ENCODE peak calls at places on chromosomes 6 and 20, in four cellular contexts. H, Q, A and X are unnamed samples.

GRCh38 chr20:63102720-63103375 is 96.1 kb upstream of the BHLHE23 start:
- DNase-seq in A (peak; percentile 69), H (peak; percentile 38), Q (no peak), X (peak; percentile 47)

GRCh38 chr6:158026054-158026900 is 44.6 kb downstream of the SYNJ2 start:
- DNase-seq in A (peak; percentile 99), H (peak; percentile 87), Q (peak; percentile 88), X (peak; percentile 59)

GRCh38 chr20:32839227-32839981 is 19.3 kb upstream of the EFCAB8 start:
- DNase-seq in H (no peak), A (no peak), Q (no peak), X (no peak)

GRCh38 chr6:159933077-159933476 is 35.8 kb upstream of the IGF2R start:
- DNase-seq in A (no peak), Q (no peak), H (no peak), X (no peak)

GRCh38 chr6:160260283-160261119 is 1.9 kb upstream of the SLC22A2 start:
- DNase-seq in A (no peak), Q (no peak), H (no peak), X (no peak)

GRCh38 chr20:1618479-1618878 is 1.3 kb downstream of the SIRPB1 start:
- DNase-seq in A (no peak), H (no peak), Q (no peak), X (no peak)

GRCh38 chr6:31597006-31597405 is 4.2 kb upstream of the NCR3 start:
- DNase-seq in H (no peak), A (peak; percentile 48), Q (no peak), X (peak; percentile 28)

GRCh38 chr6:154167163-154167562 is 128.1 kb downstream of the OPRM1 start:
- DNase-seq in A (no peak), Q (peak; percentile 22), H (no peak), X (no peak)

GRCh38 chr6:41039060-41039998 is at the start of gene UNC5CL:
- DNase-seq in A (peak; percentile 54), Q (peak; percentile 82), H (no peak), X (peak; percentile 52)

GRCh38 chr6:35294308-35294945 is 3.2 kb upstream of the DEF6 start:
- DNase-seq in Q (peak; percentile 55), H (peak; percentile 24), A (peak; percentile 49), X (peak; percentile 35)

GRCh38 chr6:137727206-137727605 is 139.9 kb upstream of the TNFAIP3 start:
- DNase-seq in H (no peak), A (no peak), Q (no peak), X (no peak)

GRCh38 chr6:46867411-46867810 is 54.3 kb downstream of the ADGRF5 start:
- DNase-seq in A (peak; percentile 28), H (no peak), Q (no peak), X (no peak)

GRCh38 chr6:152952866-152953509 is 29.9 kb downstream of the FBXO5 start:
- DNase-seq in A (peak; percentile 74), H (no peak), Q (no peak), X (no peak)

GRCh38 chr6:126117251-126117650 is 130.9 kb downstream of the TRMT11 start:
- DNase-seq in A (peak; percentile 28), Q (no peak), H (no peak), X (no peak)

GRCh38 chr6:136323431-136324112 is 33.9 kb upstream of the BCLAF1 start:
- DNase-seq in Q (no peak), A (peak; percentile 36), H (no peak), X (no peak)

GRCh38 chr6:11356404-11357155 is 124.1 kb upstream of the NEDD9 start:
- DNase-seq in A (no peak), H (no peak), Q (no peak), X (no peak)

GRCh38 chr6:3312604-3313167 is 53.9 kb downstream of the PSMG4 start:
- DNase-seq in Q (no peak), A (no peak), H (no peak), X (no peak)

GRCh38 chr6:119006972-119007371 is 71.5 kb downstream of the FAM184A start:
- DNase-seq in Q (no peak), H (no peak), A (no peak), X (no peak)

GRCh38 chr20:42005211-42005610 is 387.0 kb upstream of the CHD6 start:
- DNase-seq in Q (no peak), A (no peak), H (no peak), X (no peak)

GRCh38 chr6:26250806-26251075 is 114.3 kb upstream of the BTN3A2 start:
- DNase-seq in Q (no peak), H (no peak), A (peak; percentile 40), X (no peak)

GRCh38 chr6:113684382-113684901 is 172.7 kb upstream of the MARCKS start:
- DNase-seq in Q (peak; percentile 46), H (no peak), A (peak; percentile 5), X (no peak)

GRCh38 chr20:14134004-14134403 is 138.7 kb downstream of the MACROD2 start:
- DNase-seq in Q (no peak), A (no peak), H (no peak), X (no peak)

GRCh38 chr20:38094373-38094775 is 60.8 kb downstream of the RPRD1B start:
- DNase-seq in H (peak; percentile 65), A (peak; percentile 91), Q (peak; percentile 60), X (no peak)

GRCh38 chr20:11387189-11387754 is 530.4 kb upstream of the BTBD3 start:
- DNase-seq in Q (no peak), H (no peak), A (peak; percentile 85), X (no peak)

GRCh38 chr6:43950731-43951062 is 176.6 kb downstream of the MRPL14 start:
- DNase-seq in Q (no peak), H (no peak), A (no peak), X (no peak)

GRCh38 chr6:163529605-163530004 is 115.1 kb downstream of the QKI start:
- DNase-seq in H (no peak), Q (no peak), A (peak; percentile 93), X (no peak)

GRCh38 chr20:10109621-10110020 is 74.8 kb downstream of the ANKEF1 start:
- DNase-seq in Q (peak; percentile 31), H (no peak), A (no peak), X (no peak)

GRCh38 chr20:53839423-53840176 is 230.8 kb downstream of the BCAS1 start:
- DNase-seq in A (no peak), Q (peak; percentile 86), H (no peak), X (no peak)

GRCh38 chr20:50932881-50933280 is 1.6 kb upstream of the ADNP start:
- DNase-seq in A (no peak), Q (no peak), H (no peak), X (no peak)

GRCh38 chr6:53347921-53348435 is 772 bp downstream of the ELOVL5 start:
- DNase-seq in Q (peak; percentile 60), A (peak; percentile 84), H (peak; percentile 66), X (peak; percentile 56)

GRCh38 chr20:34475979-34476736 is 40.1 kb upstream of the DYNLRB1 start:
- DNase-seq in Q (peak; percentile 43), H (peak; percentile 60), A (peak; percentile 70), X (no peak)

GRCh38 chr20:50405915-50406609 is 104.1 kb upstream of the PTPN1 start:
- DNase-seq in A (no peak), Q (no peak), H (no peak), X (no peak)

GRCh38 chr6:119148102-119148824 is 69.8 kb upstream of the FAM184A start:
- DNase-seq in Q (peak; percentile 80), A (peak; percentile 91), H (no peak), X (no peak)

GRCh38 chr20:34562643-34563042 is 4.1 kb downstream of the MAP1LC3A start:
- DNase-seq in H (no peak), Q (no peak), A (peak; percentile 59), X (no peak)

GRCh38 chr6:167570460-167571400 is 245.8 kb downstream of the TTLL2 start:
- DNase-seq in Q (no peak), H (no peak), A (no peak), X (no peak)

GRCh38 chr6:71404145-71404966 is 115.7 kb downstream of the OGFRL1 start:
- DNase-seq in H (no peak), Q (peak; percentile 18), A (peak; percentile 82), X (no peak)

DNA sequence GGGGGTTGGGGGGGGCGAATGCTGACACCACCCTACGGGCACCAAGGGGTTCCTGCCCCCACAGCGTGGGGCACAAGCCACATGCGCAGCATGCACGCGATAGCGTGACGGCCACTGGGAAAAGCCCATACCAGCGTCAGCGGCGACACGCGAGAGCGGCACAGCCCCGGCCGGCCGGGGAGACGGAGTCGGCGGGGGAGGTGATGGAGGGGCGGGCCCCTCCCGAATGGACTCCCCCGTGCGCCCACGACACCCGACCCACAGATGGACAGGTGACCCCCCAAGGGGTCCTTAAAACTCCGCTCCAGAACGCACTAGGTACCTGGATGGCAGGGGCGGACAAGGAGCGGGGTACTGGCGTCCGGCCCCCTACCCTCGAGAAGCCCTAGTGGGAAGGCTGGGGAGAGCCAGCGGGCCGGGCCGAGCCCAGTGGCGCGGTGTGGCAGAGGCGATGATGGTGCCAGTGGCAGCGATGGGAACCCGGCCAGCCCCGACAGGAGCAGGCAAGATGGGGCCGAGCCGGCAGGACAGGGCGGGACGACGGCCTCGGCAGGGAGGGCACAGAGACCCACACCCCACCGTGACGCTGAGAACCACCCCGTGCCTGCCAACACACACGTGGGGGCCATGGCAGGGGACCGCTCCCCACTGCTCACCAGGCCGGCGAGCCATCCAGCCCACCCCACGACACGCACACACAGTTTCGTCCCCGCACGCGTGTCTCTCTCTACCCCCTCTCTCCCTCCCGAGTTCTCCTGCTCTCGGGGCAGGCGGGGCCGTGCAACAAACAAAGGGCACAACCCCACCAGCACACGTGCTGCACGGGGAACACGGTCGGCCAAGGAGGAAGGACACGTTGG is 1959.8 kb upstream of the DEFB115 start:
- DNase-seq in A (no peak), Q (no peak), H (no peak), X (no peak)
- H3K9me3 ChIP-seq in A (no peaks in the 10 kb centered on the region), Q (no peaks in the 10 kb centered on the region), H (no peaks in the 10 kb centered on the region), X (no peaks in the 10 kb centered on the region)

GRCh38 chr20:59686404-59687346 is 82.3 kb downstream of the PHACTR3 start:
- DNase-seq in H (no peak), A (peak; percentile 5), Q (no peak), X (no peak)

GRCh38 chr20:59683181-59683580 is 78.8 kb downstream of the PHACTR3 start:
- DNase-seq in Q (no peak), A (no peak), H (no peak), X (no peak)

GRCh38 chr20:59680852-59681251 is 76.5 kb downstream of the PHACTR3 start:
- DNase-seq in H (no peak), Q (no peak), A (no peak), X (no peak)

GRCh38 chr20:59682603-59683002 is 78.3 kb downstream of the PHACTR3 start:
- DNase-seq in Q (no peak), H (no peak), A (no peak), X (no peak)

GRCh38 chr20:59684685-59685212 is 80.4 kb downstream of the PHACTR3 start:
- DNase-seq in Q (no peak), H (no peak), A (no peak), X (no peak)
- H3K9me3 ChIP-seq in Q (no peaks in the 10 kb centered on the region), H (no peaks in the 10 kb centered on the region), A (no peaks in the 10 kb centered on the region), X (no peaks in the 10 kb centered on the region)

GRCh38 chr6:27452496-27452897 is 20.4 kb downstream of the ZNF184 start:
- DNase-seq in A (peak; percentile 14), H (no peak), Q (no peak), X (no peak)
- H3K9me3 ChIP-seq in A (peaks cover 8% of the 10 kb centered on the region), H (peaks cover 90% of the 10 kb centered on the region), Q (peaks cover 49% of the 10 kb centered on the region), X (peaks cover 80% of the 10 kb centered on the region)

DNA sequence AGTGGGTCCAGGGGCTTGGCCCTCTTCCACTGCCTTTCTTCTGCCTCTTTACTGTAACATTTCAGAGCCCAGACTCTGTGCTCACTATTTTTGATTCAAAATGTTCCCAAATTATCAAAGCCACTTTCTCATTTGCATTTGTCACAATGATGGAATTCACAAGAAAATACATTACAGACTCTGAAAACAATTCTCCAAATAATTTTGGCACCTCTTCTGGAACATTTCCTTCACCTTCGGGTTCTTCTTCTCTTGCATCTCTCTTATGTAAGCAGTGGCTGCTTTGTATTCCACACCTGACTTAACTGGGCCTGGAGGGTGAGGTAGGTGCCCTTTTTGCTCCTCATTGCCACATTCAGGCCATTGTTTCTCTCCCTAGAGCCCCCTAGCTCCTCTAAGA is 30.0 kb downstream of the ZNF184 start:
- DNase-seq in H (no peak), A (no peak), Q (no peak), X (no peak)
- H3K9me3 ChIP-seq in H (peaks cover 46% of the 10 kb centered on the region), A (peaks cover 3% of the 10 kb centered on the region), Q (peaks cover 8% of the 10 kb centered on the region), X (peaks cover 6% of the 10 kb centered on the region)